ENCODE peak calls at places on chromosomes 2 and 18, in eight cellular contexts. T is hepatocyte, U is psoas muscle, P is OCI-LY7, X is HFFc6, S is astrocyte of the spinal cord, M is breast epithelium, W is GM23338. I is an unnamed sample.

GRCh38 chr2:949894-950626 is 589 bp upstream of the SNTG2 start:
- DNase-seq in T (no peak), U (no peak), P (no peak), X (no peak), S (no peak), M (no peak), W (peak), I (peak)

GRCh38 chr2:234130734-234131133 is 80.2 kb downstream of the SPP2 start:
- DNase-seq in T (no peak), U (no peak), P (no peak), X (no peak), S (peak), M (no peak), W (no peak), I (no peak)

GRCh38 chr2:16525265-16525887 is 140.3 kb downstream of the CYRIA start:
- DNase-seq in T (peak), U (no peak), P (peak), X (no peak), S (no peak), M (no peak), W (peak), I (peak)

GRCh38 chr2:118122768-118123335 is 34.6 kb downstream of the INSIG2 start:
- DNase-seq in T (no peak), U (no peak), P (no peak), X (no peak), S (no peak), M (no peak), W (no peak), I (no peak)

GRCh38 chr2:2649109-2650072 is 318.3 kb upstream of the MYT1L start:
- DNase-seq in T (no peak), U (no peak), P (no peak), X (no peak), S (no peak), M (no peak), W (no peak), I (no peak)

GRCh38 chr2:68715353-68716041 is 19.1 kb upstream of the ARHGAP25 start:
- DNase-seq in T (peak), U (peak), P (peak), X (peak), S (peak), M (peak), W (peak), I (peak)

GRCh38 chr2:114610677-114611076 is 168.2 kb downstream of the DPP10 start:
- DNase-seq in T (no peak), U (no peak), P (no peak), X (no peak), S (no peak), M (peak), W (no peak), I (peak)

GRCh38 chr2:203636896-203637818 is 69.3 kb upstream of the CD28 start:
- DNase-seq in T (no peak), U (no peak), P (no peak), X (no peak), S (peak), M (peak), W (peak), I (no peak)

GRCh38 chr2:235204923-235205322 is 253.1 kb downstream of the SH3BP4 start:
- DNase-seq in T (no peak), U (no peak), P (no peak), X (no peak), S (no peak), M (no peak), W (no peak), I (no peak)

GRCh38 chr2:60297296-60298010 is 256.0 kb downstream of the BCL11A start:
- DNase-seq in T (peak), U (no peak), P (no peak), X (no peak), S (no peak), M (no peak), W (peak), I (no peak)

GRCh38 chr2:28381225-28382180 is 11.2 kb upstream of the FOSL2 start:
- DNase-seq in T (peak), U (peak), P (no peak), X (no peak), S (no peak), M (no peak), W (no peak), I (no peak)

GRCh38 chr2:237451582-237452469 is 35.2 kb upstream of the MLPH start:
- DNase-seq in T (no peak), U (no peak), P (no peak), X (peak), S (no peak), M (no peak), W (peak), I (peak)
- TF ChIP-seq CTCF in T (peak), U (no peak), P (no peak), X (peak), S (peak), M (no peak), W (peak), I (no peak)

GRCh38 chr2:140893685-140894084 is 1237.1 kb downstream of the LRP1B start:
- DNase-seq in T (no peak), U (no peak), P (no peak), X (no peak), S (peak), M (no peak), W (no peak), I (no peak)

GRCh38 chr2:140892911-140893637 is 1237.7 kb downstream of the LRP1B start:
- DNase-seq in T (no peak), U (no peak), P (no peak), X (no peak), S (peak), M (no peak), W (peak), I (no peak)

GRCh38 chr2:140892429-140892828 is 1238.4 kb downstream of the LRP1B start:
- DNase-seq in T (no peak), U (no peak), P (no peak), X (no peak), S (peak), M (no peak), W (no peak), I (no peak)

GRCh38 chr2:140895378-140895777 is 1235.4 kb downstream of the LRP1B start:
- DNase-seq in T (no peak), U (no peak), P (no peak), X (no peak), S (no peak), M (no peak), W (peak), I (no peak)

DNA sequence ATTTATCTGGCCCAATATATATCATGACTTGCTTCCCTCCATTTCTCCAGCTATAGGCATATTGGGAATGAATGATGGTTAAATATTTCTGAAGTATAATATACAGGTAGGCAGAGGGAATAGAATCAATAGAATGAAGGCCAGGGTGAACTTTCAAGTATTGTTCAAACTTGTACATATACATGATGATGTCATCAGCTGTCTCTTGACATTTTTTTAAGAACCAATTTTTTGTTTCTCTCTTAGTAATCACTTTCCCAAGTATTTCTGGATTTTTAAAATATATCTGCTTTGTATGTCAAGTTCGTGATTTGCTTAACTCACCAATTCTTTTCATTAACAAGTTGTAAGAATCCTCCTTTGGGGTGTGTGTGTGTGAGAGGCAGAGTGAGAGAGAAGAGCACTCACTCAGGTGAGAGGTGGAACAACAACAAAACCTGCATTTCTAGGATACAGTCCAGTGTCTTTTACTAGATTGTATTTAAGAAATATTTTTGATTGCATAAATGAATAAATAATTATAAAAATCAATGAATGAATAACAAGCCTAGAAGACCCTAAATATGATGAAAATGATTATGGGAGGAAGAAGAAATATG is 1239.1 kb downstream of the LRP1B start:
- DNase-seq in T (no peak), U (no peak), P (no peak), X (no peak), S (no peak), M (no peak), W (peak), I (no peak)
- TF ChIP-seq CTCF in T (no peak), U (no peak), P (peak), X (no peak), S (peak), M (no peak), W (peak), I (peak)

DNA sequence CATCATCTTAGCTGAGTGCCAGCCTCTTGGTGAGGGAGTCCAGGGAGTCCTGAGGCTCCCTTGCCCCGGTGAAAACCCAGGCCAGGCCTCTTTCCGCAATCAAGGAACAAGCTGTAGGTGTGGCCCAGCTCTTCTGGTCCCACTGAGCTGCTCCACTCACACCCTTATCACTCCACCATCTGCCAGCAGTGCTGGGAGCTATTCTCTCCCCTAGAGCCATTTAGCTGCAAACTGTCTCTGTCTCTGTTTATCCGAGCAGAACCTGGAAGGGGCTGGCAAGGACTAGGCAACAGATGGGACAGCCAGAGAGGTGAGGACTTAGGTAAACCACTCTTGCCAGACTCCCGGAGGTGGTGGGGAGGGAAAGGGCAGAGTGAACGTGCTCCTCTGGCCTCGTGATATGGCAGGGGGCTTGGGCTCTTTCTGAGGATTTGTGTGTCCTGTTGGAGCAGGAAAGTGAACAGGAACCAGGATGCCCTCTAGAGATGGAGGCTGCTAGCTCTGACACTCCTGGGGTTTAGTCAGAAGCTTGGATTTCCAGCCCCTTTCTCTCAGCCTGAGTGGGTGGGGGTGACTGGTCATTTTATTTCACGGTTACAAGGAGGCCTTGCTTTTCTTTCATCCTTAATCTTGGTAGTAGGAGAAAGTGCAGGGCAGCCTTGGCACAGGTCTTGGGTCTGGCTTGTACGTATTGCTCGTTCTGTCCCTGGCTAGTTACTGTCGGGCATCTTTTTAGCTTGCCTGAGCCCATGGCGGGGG is 19.6 kb downstream of the B3GNT2 start:
- DNase-seq in T (peak), U (no peak), P (no peak), X (no peak), S (no peak), M (no peak), W (no peak), I (peak)
- TF ChIP-seq CTCF in T (no peak), U (no peak), P (no peak), X (no peak), S (no peak), M (no peak), W (no peak), I (no peak)

GRCh38 chr2:20106746-20107145 is 55.3 kb upstream of the LAPTM4A start:
- DNase-seq in T (peak), U (no peak), P (no peak), X (no peak), S (no peak), M (peak), W (peak), I (peak)
- TF ChIP-seq CTCF in T (peak), U (peak), P (no peak), X (peak), S (peak), M (peak), W (peak), I (peak)

DNA sequence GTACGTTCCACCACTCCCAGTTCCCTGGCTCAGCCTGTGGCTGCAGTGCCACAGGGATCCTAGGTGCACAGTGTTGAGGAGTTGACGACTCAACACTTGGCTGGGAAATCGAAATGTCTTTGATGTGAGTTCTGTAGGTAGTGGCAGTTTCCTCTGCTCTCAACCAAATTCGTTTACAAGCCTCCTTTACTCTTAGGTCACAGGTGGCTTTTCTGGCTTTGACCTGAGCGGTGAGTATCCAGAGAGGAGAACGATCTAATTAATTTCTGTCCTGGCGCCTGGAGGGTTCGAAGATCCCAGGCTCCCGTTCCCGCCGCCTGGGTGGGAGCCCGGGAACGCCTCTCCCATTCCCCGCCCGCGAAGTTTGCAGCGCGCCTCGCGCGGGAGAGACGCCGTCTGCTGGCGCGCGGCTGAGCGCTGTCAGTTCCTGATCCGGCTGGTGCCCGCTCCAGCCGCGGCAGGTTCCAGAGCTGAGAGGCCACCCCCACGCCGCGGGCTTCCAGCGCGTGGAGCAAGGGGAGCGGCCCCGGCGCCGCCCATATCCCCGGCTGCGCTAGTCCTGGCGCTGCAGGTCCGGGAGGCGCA is at the start of gene LAMA3:
- DNase-seq in T (peak), U (peak), P (no peak), X (peak), S (peak), M (peak), W (peak), I (no peak)
- TF ChIP-seq CTCF in T (peak), U (no peak), P (no peak), X (no peak), S (peak), M (no peak), W (no peak), I (no peak)

GRCh38 chr2:200670313-200670712 is 84.5 kb downstream of the AOX1 start:
- DNase-seq in T (no peak), U (no peak), P (peak), X (no peak), S (no peak), M (no peak), W (peak), I (no peak)
- TF ChIP-seq CTCF in T (no peak), U (no peak), P (peak), X (no peak), S (no peak), M (no peak), W (no peak), I (no peak)

I was measured in glutamatergic neuron.